ENCODE peak calls at places on chromosomes 6 and 20, in four cellular contexts. One of them, this sample, is unnamed.

GRCh38 chr6:135311446-135312200 is 130.5 kb downstream of the MYB start:
- DNase-seq in osteoblast: no peak
- DNase-seq in AG04449: no peak
- DNase-seq in endothelial cell: no peak
- DNase-seq in this sample: no peak

GRCh38 chr20:35091808-35092523 is 641 bp downstream of the TRPC4AP start:
- DNase-seq in osteoblast: peak
- DNase-seq in AG04449: no peak
- DNase-seq in endothelial cell: no peak
- DNase-seq in this sample: no peak

GRCh38 chr20:49534314-49534713 is 33.6 kb downstream of the PTGIS start:
- DNase-seq in osteoblast: no peak
- DNase-seq in AG04449: no peak
- DNase-seq in endothelial cell: peak
- DNase-seq in this sample: no peak

GRCh38 chr6:25266425-25267135 is 12.6 kb upstream of the CARMIL1 start:
- DNase-seq in osteoblast: no peak
- DNase-seq in AG04449: no peak
- DNase-seq in endothelial cell: no peak
- DNase-seq in this sample: no peak

GRCh38 chr20:50859161-50859560 is 64.3 kb downstream of the BCAS4 start:
- DNase-seq in osteoblast: peak
- DNase-seq in endothelial cell: no peak
- DNase-seq in AG04449: no peak
- DNase-seq in this sample: no peak

GRCh38 chr6:44431118-44431725 is 43.7 kb downstream of the CDC5L start:
- DNase-seq in osteoblast: no peak
- DNase-seq in endothelial cell: peak
- DNase-seq in AG04449: no peak
- DNase-seq in this sample: no peak

GRCh38 chr20:40682104-40683045 is 6.7 kb downstream of the MAFB start:
- DNase-seq in endothelial cell: no peak
- DNase-seq in osteoblast: no peak
- DNase-seq in AG04449: no peak
- DNase-seq in this sample: no peak

GRCh38 chr20:11218035-11218680 is 544.4 kb upstream of the JAG1 start:
- DNase-seq in endothelial cell: no peak
- DNase-seq in AG04449: no peak
- DNase-seq in osteoblast: no peak
- DNase-seq in this sample: no peak

GRCh38 chr6:692858-693736 is at the start of gene EXOC2:
- DNase-seq in AG04449: no peak
- DNase-seq in endothelial cell: peak
- DNase-seq in osteoblast: peak
- DNase-seq in this sample: peak

GRCh38 chr6:46410330-46410953 is 80.8 kb downstream of the RCAN2 start:
- DNase-seq in endothelial cell: peak
- DNase-seq in AG04449: no peak
- DNase-seq in osteoblast: no peak
- DNase-seq in this sample: peak

GRCh38 chr20:7629880-7630279 is 310.4 kb downstream of the HAO1 start:
- DNase-seq in osteoblast: no peak
- DNase-seq in AG04449: no peak
- DNase-seq in endothelial cell: no peak
- DNase-seq in this sample: no peak

GRCh38 chr6:154951400-154952200 is 43.5 kb upstream of the TIAM2 start:
- DNase-seq in AG04449: no peak
- DNase-seq in osteoblast: no peak
- DNase-seq in endothelial cell: no peak
- DNase-seq in this sample: peak

GRCh38 chr6:26660096-26660425 is 515 bp upstream of the ZNF322 start:
- DNase-seq in AG04449: no peak
- DNase-seq in osteoblast: no peak
- DNase-seq in endothelial cell: no peak
- DNase-seq in this sample: no peak

GRCh38 chr6:110813813-110814487 is 1.3 kb downstream of the CDK19 start:
- DNase-seq in osteoblast: no peak
- DNase-seq in endothelial cell: no peak
- DNase-seq in AG04449: no peak
- DNase-seq in this sample: peak

GRCh38 chr6:156731436-156731835 is 45.7 kb upstream of the ARID1B start:
- DNase-seq in endothelial cell: no peak
- DNase-seq in AG04449: no peak
- DNase-seq in osteoblast: no peak
- DNase-seq in this sample: no peak

GRCh38 chr6:157022022-157022740 is 245.0 kb downstream of the ARID1B start:
- DNase-seq in osteoblast: peak
- DNase-seq in AG04449: peak
- DNase-seq in endothelial cell: peak
- DNase-seq in this sample: peak

GRCh38 chr6:146183831-146184230 is 155.0 kb downstream of the GRM1 start:
- DNase-seq in AG04449: no peak
- DNase-seq in endothelial cell: no peak
- DNase-seq in osteoblast: no peak
- DNase-seq in this sample: no peak

GRCh38 chr20:1370548-1371110 is 22.2 kb downstream of the FKBP1A start:
- DNase-seq in AG04449: peak
- DNase-seq in endothelial cell: no peak
- DNase-seq in osteoblast: peak
- DNase-seq in this sample: no peak

GRCh38 chr6:170099387-170099786 is 191.5 kb downstream of the DLL1 start:
- DNase-seq in osteoblast: peak
- DNase-seq in AG04449: no peak
- DNase-seq in endothelial cell: peak
- DNase-seq in this sample: no peak

GRCh38 chr6:8321671-8322404 is 113.5 kb downstream of the SLC35B3 start:
- DNase-seq in endothelial cell: no peak
- DNase-seq in osteoblast: no peak
- DNase-seq in AG04449: no peak
- DNase-seq in this sample: no peak

GRCh38 chr6:138489846-138490245 is 9.4 kb downstream of the NHSL1 start:
- DNase-seq in endothelial cell: no peak
- DNase-seq in AG04449: no peak
- DNase-seq in osteoblast: no peak
- DNase-seq in this sample: no peak

GRCh38 chr20:58188496-58188895 is 40.0 kb downstream of the ANKRD60 start:
- DNase-seq in osteoblast: no peak
- DNase-seq in AG04449: no peak
- DNase-seq in endothelial cell: peak
- DNase-seq in this sample: no peak

GRCh38 chr6:83354747-83355146 is 76.1 kb downstream of the ME1 start:
- DNase-seq in osteoblast: no peak
- DNase-seq in AG04449: no peak
- DNase-seq in endothelial cell: no peak
- DNase-seq in this sample: no peak

GRCh38 chr6:67952121-67952520 is 683.0 kb upstream of the ADGRB3 start:
- DNase-seq in AG04449: no peak
- DNase-seq in osteoblast: no peak
- DNase-seq in endothelial cell: no peak
- DNase-seq in this sample: no peak

GRCh38 chr20:56212071-56212470 is 36.5 kb upstream of the MC3R start:
- DNase-seq in osteoblast: no peak
- DNase-seq in AG04449: no peak
- DNase-seq in endothelial cell: no peak
- DNase-seq in this sample: no peak

This sample was measured in B cell.